ENCODE peak calls at places on chromosomes 12 and 14, in four cellular contexts. P is astrocyte of the spinal cord, X is HFFc6, V is GM12865. T is an unnamed sample.

GRCh38 chr14:105528859-105529505 is 2.6 kb downstream of the TMEM121 start:
- DNase-seq in V (peak), X (no peak), P (no peak), T (peak)

GRCh38 chr12:52074006-52074405 is 4.2 kb downstream of the ATG101 start:
- DNase-seq in V (peak), X (peak), P (peak), T (no peak)

GRCh38 chr12:77946541-77947021 is 115.9 kb downstream of the NAV3 start:
- DNase-seq in V (no peak), P (no peak), X (peak), T (no peak)

GRCh38 chr14:100696017-100696416 is 30.7 kb upstream of the DLK1 start:
- DNase-seq in V (no peak), X (no peak), P (no peak), T (no peak)

GRCh38 chr14:104397956-104398355 is 181.6 kb upstream of the C14orf180 start:
- DNase-seq in P (no peak), X (no peak), V (no peak), T (no peak)

GRCh38 chr14:74566174-74567125 is 45.6 kb downstream of the LTBP2 start:
- DNase-seq in V (no peak), P (no peak), X (no peak), T (no peak)

GRCh38 chr14:73472182-73473114 is 14.1 kb upstream of the NUMB start:
- DNase-seq in V (peak), P (peak), X (peak), T (peak)

GRCh38 chr12:52209321-52209720 is 17.5 kb upstream of the KRT80 start:
- DNase-seq in P (no peak), X (no peak), V (no peak), T (no peak)

GRCh38 chr12:105025890-105026289 is 39.8 kb downstream of the NOPCHAP1 start:
- DNase-seq in V (no peak), X (peak), P (peak), T (no peak)

GRCh38 chr12:25256826-25257225 is 6.1 kb upstream of the KRAS start:
- DNase-seq in X (no peak), V (no peak), P (no peak), T (no peak)

GRCh38 chr12:51905507-51906438 is 1.5 kb upstream of the ACVRL1 start:
- DNase-seq in V (no peak), X (peak), P (no peak), T (peak)

GRCh38 chr12:76037130-76038105 is 5.8 kb upstream of the PHLDA1 start:
- DNase-seq in P (peak), X (peak), V (peak), T (peak)

GRCh38 chr12:203074-203461 is 10.9 kb downstream of the SLC6A12 start:
- DNase-seq in X (no peak), V (no peak), P (no peak), T (no peak)

GRCh38 chr14:29528889-29529288 is 398.8 kb downstream of the PRKD1 start:
- DNase-seq in X (no peak), V (peak), P (peak), T (no peak)

GRCh38 chr12:111838353-111838752 is 3.7 kb upstream of the MAPKAPK5 start:
- DNase-seq in P (no peak), X (no peak), V (no peak), T (no peak)

GRCh38 chr14:20697273-20698017 is 8.9 kb downstream of the ANG start:
- DNase-seq in P (peak), V (peak), X (peak), T (peak)

GRCh38 chr14:100903672-100904185 is at the start of gene RTL1:
- DNase-seq in V (no peak), P (no peak), X (no peak), T (no peak)

GRCh38 chr12:51951843-51952722 is 584 bp downstream of the ACVR1B start:
- DNase-seq in X (no peak), V (no peak), P (no peak), T (no peak)

GRCh38 chr12:129084875-129085826 is 231.9 kb downstream of the GLT1D1 start:
- DNase-seq in X (no peak), P (no peak), V (no peak), T (no peak)

GRCh38 chr12:53676715-53677611 is 1.1 kb upstream of the ATP5MC2 start:
- DNase-seq in P (peak), X (no peak), V (no peak), T (peak)

GRCh38 chr12:24991209-24992049 is 42.5 kb upstream of the BCAT1 start:
- DNase-seq in P (peak), X (peak), V (peak), T (peak)

GRCh38 chr12:94204647-94205247 is 56.4 kb downstream of the PLXNC1 start:
- DNase-seq in V (peak), X (no peak), P (no peak), T (no peak)

GRCh38 chr14:66405158-66405557 is 81.0 kb upstream of the CCDC196 start:
- DNase-seq in X (peak), V (no peak), P (peak), T (peak)

GRCh38 chr14:22594156-22594716 is 3.9 kb upstream of the ABHD4 start:
- DNase-seq in P (no peak), X (no peak), V (no peak), T (no peak)

GRCh38 chr12:13864081-13864673 is 117.2 kb downstream of the GRIN2B start:
- DNase-seq in V (peak), P (peak), X (peak), T (peak)

GRCh38 chr12:124862768-124863408 is 776 bp downstream of the SCARB1 start:
- DNase-seq in P (no peak), V (peak), X (peak), T (peak)

T was measured in dermis blood vessel endothelial cell.